ENCODE peak calls at places on chromosomes 1 and 21, in six cellular contexts. One of them, this sample, is unnamed.

GRCh38 chr1:18343646-18344045 is 137.1 kb upstream of the KLHDC7A start:
- DNase-seq in Daoy: no peak
- DNase-seq in T-helper 2 cell: no peak
- DNase-seq in CD4-positive, CD25-positive, alpha-beta regulatory T cell: no peak
- DNase-seq in AG08395: no peak
- DNase-seq in NCI-H1930: no peak
- DNase-seq in this sample: no peak

GRCh38 chr1:194908643-194909042 is 1699.6 kb downstream of the KCNT2 start:
- DNase-seq in Daoy: no peak
- DNase-seq in T-helper 2 cell: no peak
- DNase-seq in CD4-positive, CD25-positive, alpha-beta regulatory T cell: no peak
- DNase-seq in AG08395: no peak
- DNase-seq in NCI-H1930: no peak
- DNase-seq in this sample: no peak

GRCh38 chr1:33893147-33893830 is 29.4 kb downstream of the HMGB4 start:
- DNase-seq in Daoy: no peak
- DNase-seq in T-helper 2 cell: no peak
- DNase-seq in CD4-positive, CD25-positive, alpha-beta regulatory T cell: no peak
- DNase-seq in AG08395: peak
- DNase-seq in NCI-H1930: no peak
- DNase-seq in this sample: peak

GRCh38 chr1:195071461-195071860 is 1536.8 kb downstream of the KCNT2 start:
- DNase-seq in Daoy: no peak
- DNase-seq in T-helper 2 cell: no peak
- DNase-seq in CD4-positive, CD25-positive, alpha-beta regulatory T cell: no peak
- DNase-seq in AG08395: no peak
- DNase-seq in NCI-H1930: no peak
- DNase-seq in this sample: no peak

GRCh38 chr1:94126651-94127050 is 5.7 kb upstream of the ABCA4 start:
- DNase-seq in Daoy: no peak
- DNase-seq in T-helper 2 cell: no peak
- DNase-seq in CD4-positive, CD25-positive, alpha-beta regulatory T cell: no peak
- DNase-seq in AG08395: no peak
- DNase-seq in NCI-H1930: no peak
- DNase-seq in this sample: no peak

GRCh38 chr1:177865807-177866206 is 104.1 kb downstream of the SEC16B start:
- DNase-seq in Daoy: no peak
- DNase-seq in T-helper 2 cell: no peak
- DNase-seq in CD4-positive, CD25-positive, alpha-beta regulatory T cell: no peak
- DNase-seq in AG08395: no peak
- DNase-seq in NCI-H1930: no peak
- DNase-seq in this sample: no peak

GRCh38 chr1:115184951-115185331 is 95.6 kb upstream of the TSPAN2 start:
- DNase-seq in Daoy: peak
- DNase-seq in T-helper 2 cell: no peak
- DNase-seq in CD4-positive, CD25-positive, alpha-beta regulatory T cell: no peak
- DNase-seq in AG08395: peak
- DNase-seq in NCI-H1930: no peak
- DNase-seq in this sample: no peak

GRCh38 chr1:26677306-26678115 is 18.3 kb upstream of the ARID1A start:
- DNase-seq in Daoy: peak
- DNase-seq in T-helper 2 cell: peak
- DNase-seq in CD4-positive, CD25-positive, alpha-beta regulatory T cell: peak
- DNase-seq in AG08395: peak
- DNase-seq in NCI-H1930: no peak
- DNase-seq in this sample: peak

GRCh38 chr21:34200288-34200905 is 127.0 kb downstream of the MRPS6 start:
- DNase-seq in Daoy: no peak
- DNase-seq in T-helper 2 cell: no peak
- DNase-seq in CD4-positive, CD25-positive, alpha-beta regulatory T cell: no peak
- DNase-seq in AG08395: no peak
- DNase-seq in NCI-H1930: no peak
- DNase-seq in this sample: no peak

GRCh38 chr1:116166011-116166571 is 54.9 kb downstream of the MAB21L3 start:
- DNase-seq in Daoy: no peak
- DNase-seq in T-helper 2 cell: no peak
- DNase-seq in CD4-positive, CD25-positive, alpha-beta regulatory T cell: no peak
- DNase-seq in AG08395: no peak
- DNase-seq in NCI-H1930: no peak
- DNase-seq in this sample: no peak

GRCh38 chr1:231973840-231974239 is 347.2 kb downstream of the DISC1 start:
- DNase-seq in Daoy: peak
- DNase-seq in T-helper 2 cell: no peak
- DNase-seq in CD4-positive, CD25-positive, alpha-beta regulatory T cell: no peak
- DNase-seq in AG08395: no peak
- DNase-seq in NCI-H1930: no peak
- DNase-seq in this sample: no peak

GRCh38 chr1:24152631-24153494 is 9.9 kb upstream of the IL22RA1 start:
- DNase-seq in Daoy: no peak
- DNase-seq in T-helper 2 cell: no peak
- DNase-seq in CD4-positive, CD25-positive, alpha-beta regulatory T cell: no peak
- DNase-seq in AG08395: no peak
- DNase-seq in NCI-H1930: no peak
- DNase-seq in this sample: no peak

GRCh38 chr1:116067564-116067887 is 43.7 kb upstream of the MAB21L3 start:
- DNase-seq in Daoy: peak
- DNase-seq in T-helper 2 cell: no peak
- DNase-seq in CD4-positive, CD25-positive, alpha-beta regulatory T cell: no peak
- DNase-seq in AG08395: peak
- DNase-seq in NCI-H1930: no peak
- DNase-seq in this sample: no peak

GRCh38 chr1:185376840-185377635 is 60.0 kb upstream of the IVNS1ABP start:
- DNase-seq in Daoy: peak
- DNase-seq in T-helper 2 cell: no peak
- DNase-seq in CD4-positive, CD25-positive, alpha-beta regulatory T cell: no peak
- DNase-seq in AG08395: no peak
- DNase-seq in NCI-H1930: no peak
- DNase-seq in this sample: peak

GRCh38 chr1:69167876-69168275 is 399.8 kb upstream of the LRRC7 start:
- DNase-seq in Daoy: no peak
- DNase-seq in T-helper 2 cell: no peak
- DNase-seq in CD4-positive, CD25-positive, alpha-beta regulatory T cell: no peak
- DNase-seq in AG08395: no peak
- DNase-seq in NCI-H1930: no peak
- DNase-seq in this sample: no peak

GRCh38 chr21:45288441-45288841 is 746 bp upstream of the POFUT2 start:
- DNase-seq in Daoy: peak
- DNase-seq in T-helper 2 cell: no peak
- DNase-seq in CD4-positive, CD25-positive, alpha-beta regulatory T cell: no peak
- DNase-seq in AG08395: no peak
- DNase-seq in NCI-H1930: no peak
- DNase-seq in this sample: no peak

GRCh38 chr1:9691108-9691445 is 39.5 kb downstream of the PIK3CD start:
- DNase-seq in Daoy: peak
- DNase-seq in T-helper 2 cell: no peak
- DNase-seq in CD4-positive, CD25-positive, alpha-beta regulatory T cell: no peak
- DNase-seq in AG08395: peak
- DNase-seq in NCI-H1930: no peak
- DNase-seq in this sample: no peak

GRCh38 chr1:71428029-71428428 is 347.2 kb upstream of the ZRANB2 start:
- DNase-seq in Daoy: no peak
- DNase-seq in T-helper 2 cell: no peak
- DNase-seq in CD4-positive, CD25-positive, alpha-beta regulatory T cell: no peak
- DNase-seq in AG08395: no peak
- DNase-seq in NCI-H1930: peak
- DNase-seq in this sample: no peak

GRCh38 chr1:223667484-223668182 is 2.1 kb upstream of the CAPN8 start:
- DNase-seq in Daoy: peak
- DNase-seq in T-helper 2 cell: no peak
- DNase-seq in CD4-positive, CD25-positive, alpha-beta regulatory T cell: no peak
- DNase-seq in AG08395: no peak
- DNase-seq in NCI-H1930: no peak
- DNase-seq in this sample: no peak

GRCh38 chr1:171441278-171441677 is 44.1 kb upstream of the PRRC2C start:
- DNase-seq in Daoy: peak
- DNase-seq in T-helper 2 cell: no peak
- DNase-seq in CD4-positive, CD25-positive, alpha-beta regulatory T cell: no peak
- DNase-seq in AG08395: peak
- DNase-seq in NCI-H1930: no peak
- DNase-seq in this sample: no peak

GRCh38 chr1:12088607-12089006 is 25.5 kb downstream of the TNFRSF8 start:
- DNase-seq in Daoy: no peak
- DNase-seq in T-helper 2 cell: peak
- DNase-seq in CD4-positive, CD25-positive, alpha-beta regulatory T cell: peak
- DNase-seq in AG08395: no peak
- DNase-seq in NCI-H1930: no peak
- DNase-seq in this sample: no peak

GRCh38 chr1:110634455-110635281 is 28.5 kb upstream of the KCNA2 start:
- DNase-seq in Daoy: peak
- DNase-seq in T-helper 2 cell: peak
- DNase-seq in CD4-positive, CD25-positive, alpha-beta regulatory T cell: peak
- DNase-seq in AG08395: peak
- DNase-seq in NCI-H1930: no peak
- DNase-seq in this sample: peak

GRCh38 chr1:93629101-93630059 is 52.3 kb downstream of the BCAR3 start:
- DNase-seq in Daoy: peak
- DNase-seq in T-helper 2 cell: peak
- DNase-seq in CD4-positive, CD25-positive, alpha-beta regulatory T cell: peak
- DNase-seq in AG08395: peak
- DNase-seq in NCI-H1930: peak
- DNase-seq in this sample: peak

GRCh38 chr1:219710529-219711194 is 97.8 kb upstream of the ZC3H11B start:
- DNase-seq in Daoy: peak
- DNase-seq in T-helper 2 cell: no peak
- DNase-seq in CD4-positive, CD25-positive, alpha-beta regulatory T cell: no peak
- DNase-seq in AG08395: peak
- DNase-seq in NCI-H1930: no peak
- DNase-seq in this sample: no peak

GRCh38 chr1:223135176-223135575 is 7.9 kb downstream of the TLR5 start:
- DNase-seq in Daoy: peak
- DNase-seq in T-helper 2 cell: no peak
- DNase-seq in CD4-positive, CD25-positive, alpha-beta regulatory T cell: no peak
- DNase-seq in AG08395: peak
- DNase-seq in NCI-H1930: no peak
- DNase-seq in this sample: no peak

This sample was measured in putamen.